ENCODE peak calls at places on chromosome 13, in nine cellular contexts. C is ovary; S is thoracic aorta; L is ascending aorta; H is esophagus muscularis mucosa; W is left ventricle myocardium inferior; V is stomach; U is CD4-positive, CD25-positive, alpha-beta regulatory T cell; F is cardiac muscle cell. O is an unnamed sample.

GRCh38 chr13:105863300-105863699 is 672.2 kb downstream of the EFNB2 start:
- DNase-seq in V (no peak), S (no peak), H (no peak), C (no peak), U (no peak), L (no peak), W (no peak), F (no peak), O (no peak)

GRCh38 chr13:80084086-80084676 is 256.7 kb downstream of the SPRY2 start:
- DNase-seq in H (no peak), S (no peak), U (no peak), C (no peak), V (no peak), F (peak), L (no peak), W (no peak), O (no peak)

GRCh38 chr13:30037766-30038165 is 187.3 kb upstream of the UBL3 start:
- DNase-seq in H (no peak), V (no peak), L (no peak), F (peak), U (no peak), S (no peak), C (no peak), W (no peak), O (no peak)

GRCh38 chr13:77002590-77003190 is 10.8 kb downstream of the CLN5 start:
- DNase-seq in W (no peak), U (no peak), H (no peak), C (no peak), F (peak), V (no peak), L (no peak), S (no peak), O (peak)

GRCh38 chr13:98039964-98040363 is 86.5 kb downstream of the IPO5 start:
- DNase-seq in C (no peak), H (peak), S (no peak), F (no peak), V (no peak), U (no peak), L (no peak), W (no peak), O (no peak)

GRCh38 chr13:42894765-42895181 is 97.3 kb downstream of the EPSTI1 start:
- DNase-seq in V (no peak), W (no peak), L (no peak), H (no peak), C (no peak), S (no peak), F (peak), U (no peak), O (no peak)

GRCh38 chr13:46720189-46720588 is 76.8 kb downstream of the ESD start:
- DNase-seq in H (no peak), W (no peak), V (no peak), L (no peak), U (no peak), C (no peak), F (no peak), S (no peak), O (peak)

GRCh38 chr13:37618554-37618953 is 20.0 kb upstream of the POSTN start:
- DNase-seq in C (no peak), V (no peak), H (no peak), L (no peak), S (no peak), U (no peak), F (peak), W (no peak), O (no peak)

GRCh38 chr13:105231579-105231978 is 1303.9 kb downstream of the EFNB2 start:
- DNase-seq in V (no peak), C (no peak), L (no peak), W (no peak), F (no peak), H (no peak), S (no peak), U (no peak), O (no peak)

GRCh38 chr13:48838193-48839000 is 137.3 kb upstream of the FNDC3A start:
- DNase-seq in H (no peak), W (no peak), L (no peak), S (no peak), U (no peak), C (no peak), V (no peak), F (peak), O (no peak)

GRCh38 chr13:44738463-44738862 is 162.3 kb upstream of the TSC22D1 start:
- DNase-seq in L (no peak), C (no peak), F (no peak), W (no peak), U (no peak), S (no peak), V (no peak), H (no peak), O (no peak)

GRCh38 chr13:102091231-102091630 is 310.6 kb downstream of the FGF14 start:
- DNase-seq in W (no peak), L (no peak), U (no peak), H (no peak), V (no peak), C (no peak), S (no peak), F (no peak), O (peak)

GRCh38 chr13:103312467-103312866 is 246.2 kb upstream of the SLC10A2 start:
- DNase-seq in S (no peak), V (no peak), W (no peak), H (no peak), C (no peak), L (no peak), U (no peak), F (no peak), O (no peak)

GRCh38 chr13:39417131-39417530 is 185.9 kb downstream of the LHFPL6 start:
- DNase-seq in L (no peak), F (peak), V (no peak), W (no peak), U (no peak), H (no peak), S (no peak), C (no peak), O (no peak)

GRCh38 chr13:39419866-39420265 is 183.1 kb downstream of the LHFPL6 start:
- DNase-seq in U (no peak), F (no peak), C (no peak), H (no peak), S (no peak), L (no peak), W (no peak), V (no peak), O (no peak)

GRCh38 chr13:39418424-39418823 is 184.6 kb downstream of the LHFPL6 start:
- DNase-seq in S (no peak), L (no peak), F (no peak), V (no peak), C (no peak), U (no peak), W (no peak), H (no peak), O (no peak)

GRCh38 chr13:39419068-39419467 is 183.9 kb downstream of the LHFPL6 start:
- DNase-seq in C (no peak), S (no peak), H (no peak), V (no peak), F (no peak), L (no peak), W (no peak), U (no peak), O (no peak)

DNA sequence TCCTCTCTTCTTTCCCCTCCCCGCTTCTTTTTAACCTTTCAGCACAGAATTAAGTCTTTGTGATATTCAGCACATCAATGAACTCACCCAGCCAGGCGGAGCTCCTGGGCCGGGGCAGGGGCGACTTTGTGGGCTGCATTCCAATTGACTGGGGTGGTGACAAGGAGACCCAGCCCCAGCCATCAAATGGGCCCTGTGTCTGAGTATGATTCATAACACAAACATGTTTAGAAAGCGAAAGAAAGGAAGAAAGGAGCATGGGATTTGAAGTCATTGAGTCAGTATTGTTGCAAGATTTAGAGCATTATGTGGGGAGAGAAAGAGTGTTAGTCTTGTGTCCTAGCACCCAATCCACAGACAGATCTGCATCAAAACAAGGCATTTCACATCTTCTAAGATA is 185.3 kb downstream of the LHFPL6 start:
- DNase-seq in V (no peak), H (no peak), S (no peak), L (no peak), U (no peak), W (no peak), F (peak), C (no peak), O (no peak)
- H3K4me3 ChIP-seq in V (no peak), H (peak), S (peak), L (no peak), U (no peak), W (peak), F (no peak), C (no peak), O (no peak)

GRCh38 chr13:28657784-28658538 is 969 bp upstream of the POMP start:
- DNase-seq in F (peak), L (no peak), C (no peak), W (no peak), H (no peak), S (no peak), U (no peak), V (no peak), O (peak)
- H3K4me3 ChIP-seq in F (peak), L (peak), C (peak), W (peak), H (peak), S (peak), U (peak), V (peak), O (peak)

GRCh38 chr13:27833206-27833605 is 40.9 kb downstream of the GSX1 start:
- DNase-seq in C (no peak), H (no peak), V (no peak), F (no peak), W (no peak), U (no peak), S (no peak), L (no peak), O (no peak)

GRCh38 chr13:27827646-27828045 is 35.4 kb downstream of the GSX1 start:
- DNase-seq in V (no peak), F (no peak), C (no peak), L (no peak), U (no peak), W (no peak), H (no peak), S (no peak), O (no peak)

GRCh38 chr13:27834095-27834494 is 41.8 kb downstream of the GSX1 start:
- DNase-seq in S (no peak), U (no peak), W (no peak), V (peak), H (no peak), C (no peak), L (no peak), F (no peak), O (no peak)

GRCh38 chr13:27826379-27827353 is 34.4 kb downstream of the GSX1 start:
- DNase-seq in S (peak), L (no peak), W (peak), H (peak), F (peak), C (peak), V (peak), U (peak), O (peak)

DNA sequence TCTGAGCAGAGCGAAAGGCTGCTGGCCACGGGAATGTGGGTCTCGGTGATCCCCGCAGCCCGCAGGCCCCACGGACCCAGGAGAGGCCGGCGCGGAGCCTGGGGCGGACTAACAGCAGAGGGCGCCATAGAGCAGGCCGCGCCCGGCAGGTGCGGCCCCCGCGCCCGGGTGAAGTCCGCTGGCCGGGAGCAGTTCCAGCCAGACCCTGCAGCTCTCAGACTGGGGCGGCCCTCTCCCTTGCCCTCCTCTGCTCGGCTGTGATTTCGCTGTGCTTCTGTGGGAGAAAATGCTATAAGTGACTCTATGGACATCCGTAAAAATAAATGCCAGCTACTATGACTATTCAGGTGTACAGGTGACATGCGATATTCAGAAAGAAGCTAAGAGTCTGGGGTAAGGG is 37.7 kb downstream of the GSX1 start:
- DNase-seq in C (peak), S (peak), L (no peak), U (peak), V (peak), H (no peak), F (peak), W (peak), O (peak)
- H3K4me3 ChIP-seq in C (no peak), S (peak), L (peak), U (no peak), V (peak), H (peak), F (no peak), W (peak), O (no peak)

GRCh38 chr13:32036131-32036695 is 4.6 kb downstream of the FRY start:
- DNase-seq in W (no peak), U (no peak), H (no peak), S (no peak), F (no peak), L (no peak), C (no peak), V (no peak), O (no peak)
- H3K4me3 ChIP-seq in W (no peak), U (no peak), H (no peak), S (peak), F (no peak), L (peak), C (no peak), V (no peak), O (no peak)

DNA sequence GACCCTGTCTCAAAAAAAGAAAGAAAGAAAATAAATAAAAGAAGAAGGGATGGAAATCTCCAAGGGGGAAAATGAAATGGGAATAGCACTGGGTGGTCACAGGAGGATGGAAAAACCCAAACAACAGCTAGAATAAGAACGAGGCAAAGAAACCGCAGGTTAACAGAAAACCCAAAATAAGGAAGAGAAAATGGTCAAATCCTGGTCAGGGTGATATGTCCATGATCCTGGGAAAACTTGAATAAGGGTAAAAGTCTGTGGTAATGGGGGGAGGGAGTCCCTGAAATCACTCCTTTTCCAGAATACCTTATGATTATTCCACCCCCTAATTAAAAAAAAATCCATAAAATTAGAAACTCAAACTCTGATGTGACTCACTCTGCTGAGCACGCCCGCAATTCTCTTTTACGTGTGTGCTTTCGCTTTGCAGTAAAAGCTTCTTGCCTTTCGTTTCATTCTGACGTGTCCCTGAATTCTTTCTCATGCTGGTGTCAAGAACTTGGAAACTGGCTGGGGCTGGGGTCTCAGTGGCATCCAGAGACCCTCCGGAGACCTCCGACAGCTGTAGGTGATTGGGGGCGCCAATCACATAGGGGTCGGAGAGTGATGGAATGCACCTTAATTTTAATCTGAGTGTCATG is 4.3 kb upstream of the NAXD start:
- DNase-seq in L (no peak), H (no peak), C (no peak), V (no peak), W (no peak), U (no peak), F (no peak), S (no peak), O (no peak)
- H3K4me3 ChIP-seq in L (no peak), H (no peak), C (no peak), V (no peak), W (no peak), U (peak), F (no peak), S (no peak), O (no peak)

GRCh38 chr13:40985596-40986327 is 33.4 kb downstream of the ELF1 start:
- DNase-seq in C (no peak), F (no peak), H (no peak), U (no peak), L (no peak), V (no peak), W (no peak), S (no peak), O (no peak)
- H3K4me3 ChIP-seq in C (no peak), F (no peak), H (no peak), U (peak), L (peak), V (no peak), W (peak), S (peak), O (peak)

DNA sequence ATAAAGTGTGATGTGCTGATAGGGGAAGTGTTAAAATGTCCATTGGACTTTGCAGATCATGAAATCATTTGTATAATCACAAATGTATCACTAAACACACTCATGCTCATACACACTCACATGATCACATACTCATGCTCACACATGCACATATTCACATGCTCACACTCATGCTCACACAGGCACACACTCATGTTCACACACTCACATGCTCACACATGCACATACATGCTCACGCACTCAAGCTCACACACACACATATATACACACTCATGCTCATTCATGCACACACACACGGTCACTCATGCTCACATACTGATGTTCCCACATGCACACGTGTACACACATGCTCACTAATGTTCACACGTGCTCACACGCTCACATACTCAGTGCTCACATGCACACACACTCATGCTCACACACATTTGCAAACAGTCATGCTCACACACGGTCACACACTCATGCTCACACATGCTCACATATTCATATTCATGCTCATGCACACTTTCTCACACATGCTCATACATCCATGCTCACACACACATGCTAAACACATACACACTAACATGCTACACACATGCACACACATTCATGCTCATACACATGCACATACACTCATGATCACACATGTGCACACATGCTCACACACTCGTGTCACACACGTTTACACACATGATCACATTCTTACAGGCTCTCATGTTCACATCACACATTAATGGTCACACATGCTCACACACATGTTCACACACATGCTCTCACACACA is 116.7 kb upstream of the GJB6 start:
- DNase-seq in F (no peak), H (no peak), C (no peak), V (no peak), W (no peak), L (no peak), S (no peak), U (no peak), O (no peak)
- H3K4me3 ChIP-seq in F (no peak), H (no peak), C (no peak), V (no peak), W (no peak), L (no peak), S (no peak), U (no peak), O (no peak)

GRCh38 chr13:33228645-33229445 is 56.7 kb downstream of the STARD13 start:
- DNase-seq in C (peak), W (no peak), V (no peak), F (peak), L (no peak), U (no peak), S (no peak), H (no peak), O (peak)
- H3K4me3 ChIP-seq in C (no peak), W (peak), V (no peak), F (no peak), L (no peak), U (no peak), S (no peak), H (no peak), O (no peak)

DNA sequence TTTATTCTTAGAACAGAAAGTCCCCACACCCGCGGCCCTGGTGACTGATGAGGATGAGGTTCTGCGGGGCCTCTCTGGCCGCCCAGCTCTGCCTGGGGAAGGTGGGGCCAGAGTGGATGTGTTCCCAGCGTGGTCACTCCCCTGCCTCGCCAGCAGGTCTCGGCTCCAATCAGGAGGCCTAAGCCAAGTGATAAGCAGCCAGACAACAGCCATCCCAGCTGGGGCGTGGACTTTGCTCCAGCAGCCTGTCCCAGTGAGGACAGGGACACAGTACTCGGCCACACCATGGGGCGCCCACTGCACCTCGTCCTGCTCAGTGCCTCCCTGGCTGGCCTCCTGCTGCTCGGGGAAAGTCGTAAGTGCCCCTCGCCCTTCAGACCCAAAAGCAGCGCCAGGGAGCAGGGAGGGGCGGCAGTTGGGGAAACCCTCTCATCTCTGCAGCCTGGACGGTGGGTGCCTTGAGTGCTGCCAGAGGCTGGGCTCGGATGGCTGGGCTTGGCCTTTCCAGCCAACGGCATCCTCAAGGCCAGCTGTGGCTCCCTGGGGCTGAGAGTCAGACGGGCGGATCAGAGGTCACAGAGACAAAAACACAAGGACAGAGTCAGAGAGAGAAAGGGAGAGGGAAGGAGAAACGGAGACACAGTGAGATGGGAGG is at the start of gene F10:
- DNase-seq in U (no peak), S (no peak), H (no peak), W (peak), V (peak), F (peak), L (no peak), C (peak), O (no peak)
- H3K4me3 ChIP-seq in U (no peak), S (peak), H (peak), W (peak), V (peak), F (no peak), L (no peak), C (peak), O (no peak)

GRCh38 chr13:75407473-75407872 is 74.5 kb downstream of the TBC1D4 start:
- DNase-seq in U (no peak), V (no peak), F (no peak), H (no peak), C (no peak), S (no peak), L (no peak), W (no peak), O (no peak)
- H3K4me3 ChIP-seq in U (no peak), V (no peak), F (no peak), H (no peak), C (no peak), S (no peak), L (no peak), W (no peak), O (no peak)

O was measured in Karpas-422.